ENCODE peak calls at places on chromosomes 4 and X, in four cellular contexts. One of them, this sample, is unnamed.

GRCh38 chrX:140916891-140917290 is 85.5 kb upstream of the SPANXB1 start:
- DNase-seq in H1: no peak
- DNase-seq in GM12878: no peak
- DNase-seq in NT2/D1: no peak
- DNase-seq in this sample: no peak

GRCh38 chr4:107467461-107467860 is 252.6 kb downstream of the PAPSS1 start:
- DNase-seq in H1: no peak
- DNase-seq in GM12878: no peak
- DNase-seq in NT2/D1: no peak
- DNase-seq in this sample: no peak

GRCh38 chr4:139633661-139634060 is 32.0 kb upstream of the MGST2 start:
- DNase-seq in H1: no peak
- DNase-seq in GM12878: no peak
- DNase-seq in NT2/D1: no peak
- DNase-seq in this sample: peak

GRCh38 chr4:128301979-128302378 is 14.4 kb upstream of the PGRMC2 start:
- DNase-seq in H1: no peak
- DNase-seq in GM12878: no peak
- DNase-seq in NT2/D1: no peak
- DNase-seq in this sample: no peak

GRCh38 chrX:75547783-75548182 is 24.9 kb upstream of the ZDHHC15 start:
- DNase-seq in H1: no peak
- DNase-seq in GM12878: no peak
- DNase-seq in NT2/D1: no peak
- DNase-seq in this sample: no peak

GRCh38 chr4:80213117-80213815 is 16.0 kb downstream of the PRDM8 start:
- DNase-seq in H1: no peak
- DNase-seq in GM12878: no peak
- DNase-seq in NT2/D1: no peak
- DNase-seq in this sample: no peak

GRCh38 chr4:182863501-182863900 is 53.7 kb downstream of the DCTD start:
- DNase-seq in H1: no peak
- DNase-seq in GM12878: no peak
- DNase-seq in NT2/D1: no peak
- DNase-seq in this sample: no peak

GRCh38 chrX:39011454-39012204 is 210.4 kb downstream of the MID1IP1 start:
- DNase-seq in H1: no peak
- DNase-seq in GM12878: no peak
- DNase-seq in NT2/D1: no peak
- DNase-seq in this sample: no peak

GRCh38 chr4:1246901-1247810 is 1.8 kb downstream of the CTBP1 start:
- DNase-seq in H1: no peak
- DNase-seq in GM12878: no peak
- DNase-seq in NT2/D1: no peak
- DNase-seq in this sample: no peak

GRCh38 chr4:139913995-139914394 is 240.0 kb downstream of the MAML3 start:
- DNase-seq in H1: no peak
- DNase-seq in GM12878: no peak
- DNase-seq in NT2/D1: no peak
- DNase-seq in this sample: no peak

GRCh38 chr4:76364763-76365162 is 56.2 kb downstream of the CCDC158 start:
- DNase-seq in H1: no peak
- DNase-seq in GM12878: no peak
- DNase-seq in NT2/D1: no peak
- DNase-seq in this sample: no peak

GRCh38 chrX:40172169-40172979 is 74.6 kb upstream of the BCOR start:
- DNase-seq in H1: no peak
- DNase-seq in GM12878: no peak
- DNase-seq in NT2/D1: no peak
- DNase-seq in this sample: no peak

GRCh38 chr4:52529983-52530382 is 129.1 kb downstream of the USP46 start:
- DNase-seq in H1: no peak
- DNase-seq in GM12878: no peak
- DNase-seq in NT2/D1: no peak
- DNase-seq in this sample: no peak

GRCh38 chr4:188691811-188692210 is 552.6 kb downstream of the TRIML1 start:
- DNase-seq in H1: no peak
- DNase-seq in GM12878: no peak
- DNase-seq in NT2/D1: no peak
- DNase-seq in this sample: no peak

GRCh38 chr4:186770446-186771175 is 47.0 kb upstream of the FAT1 start:
- DNase-seq in H1: no peak
- DNase-seq in GM12878: no peak
- DNase-seq in NT2/D1: no peak
- DNase-seq in this sample: no peak

GRCh38 chr4:109332926-109333464 is 30.5 kb upstream of the COL25A1 start:
- DNase-seq in H1: peak
- DNase-seq in GM12878: no peak
- DNase-seq in NT2/D1: peak
- DNase-seq in this sample: peak

GRCh38 chr4:40579983-40580382 is 49.7 kb downstream of the RBM47 start:
- DNase-seq in H1: no peak
- DNase-seq in GM12878: no peak
- DNase-seq in NT2/D1: no peak
- DNase-seq in this sample: no peak

GRCh38 chr4:140826701-140827027 is 70.5 kb upstream of the TBC1D9 start:
- DNase-seq in H1: no peak
- DNase-seq in GM12878: no peak
- DNase-seq in NT2/D1: no peak
- DNase-seq in this sample: no peak

GRCh38 chr4:79864470-79865190 is 208.4 kb downstream of the ANTXR2 start:
- DNase-seq in H1: no peak
- DNase-seq in GM12878: no peak
- DNase-seq in NT2/D1: no peak
- DNase-seq in this sample: no peak

GRCh38 chr4:109016200-109016599 is 253.3 kb upstream of the ETNPPL start:
- DNase-seq in H1: no peak
- DNase-seq in GM12878: no peak
- DNase-seq in NT2/D1: no peak
- DNase-seq in this sample: no peak

GRCh38 chr4:147328756-147329446 is 152.0 kb upstream of the EDNRA start:
- DNase-seq in H1: no peak
- DNase-seq in GM12878: no peak
- DNase-seq in NT2/D1: no peak
- DNase-seq in this sample: no peak

GRCh38 chr4:42329421-42329820 is 67.9 kb upstream of the SHISA3 start:
- DNase-seq in H1: no peak
- DNase-seq in GM12878: no peak
- DNase-seq in NT2/D1: no peak
- DNase-seq in this sample: no peak

GRCh38 chr4:10703146-10703545 is 18.6 kb upstream of the CLNK start:
- DNase-seq in H1: no peak
- DNase-seq in GM12878: no peak
- DNase-seq in NT2/D1: no peak
- DNase-seq in this sample: no peak

GRCh38 chr4:185312699-185313098 is 83.0 kb downstream of the LRP2BP start:
- DNase-seq in H1: no peak
- DNase-seq in GM12878: no peak
- DNase-seq in NT2/D1: no peak
- DNase-seq in this sample: no peak

GRCh38 chr4:153427363-153428071 is 38.6 kb upstream of the TMEM131L start:
- DNase-seq in H1: no peak
- DNase-seq in GM12878: no peak
- DNase-seq in NT2/D1: no peak
- DNase-seq in this sample: no peak

GRCh38 chr4:148514041-148514440 is 71.8 kb upstream of the NR3C2 start:
- DNase-seq in H1: no peak
- DNase-seq in GM12878: no peak
- DNase-seq in NT2/D1: no peak
- DNase-seq in this sample: no peak

DNA sequence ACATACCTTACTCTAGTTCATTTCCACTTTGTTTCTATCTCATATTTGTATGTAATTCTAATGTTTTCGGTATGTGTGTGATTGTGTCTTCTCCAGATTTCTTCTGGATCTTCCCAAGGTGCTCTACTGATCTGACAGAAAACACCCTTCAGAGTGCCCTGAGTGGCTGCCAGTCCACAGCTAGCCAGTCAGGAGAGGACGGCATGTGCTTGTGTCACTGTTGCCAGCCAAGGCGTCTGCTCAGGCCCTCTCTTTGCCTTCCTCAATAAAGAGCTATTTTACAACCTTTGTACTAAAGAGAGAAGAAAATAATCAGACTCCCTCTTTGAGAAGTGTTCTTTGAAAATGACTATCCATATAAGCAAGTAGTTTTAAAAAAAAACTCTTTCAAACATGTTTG is 29.0 kb downstream of the CD99L2 start:
- DNase-seq in H1: no peak
- DNase-seq in GM12878: no peak
- DNase-seq in NT2/D1: no peak
- DNase-seq in this sample: no peak
- TF ChIP-seq SUZ12 in H1: no peak
- TF ChIP-seq SUZ12 in GM12878: no peak
- TF ChIP-seq SUZ12 in NT2/D1: no peak
- TF ChIP-seq SUZ12 in this sample: no peak

DNA sequence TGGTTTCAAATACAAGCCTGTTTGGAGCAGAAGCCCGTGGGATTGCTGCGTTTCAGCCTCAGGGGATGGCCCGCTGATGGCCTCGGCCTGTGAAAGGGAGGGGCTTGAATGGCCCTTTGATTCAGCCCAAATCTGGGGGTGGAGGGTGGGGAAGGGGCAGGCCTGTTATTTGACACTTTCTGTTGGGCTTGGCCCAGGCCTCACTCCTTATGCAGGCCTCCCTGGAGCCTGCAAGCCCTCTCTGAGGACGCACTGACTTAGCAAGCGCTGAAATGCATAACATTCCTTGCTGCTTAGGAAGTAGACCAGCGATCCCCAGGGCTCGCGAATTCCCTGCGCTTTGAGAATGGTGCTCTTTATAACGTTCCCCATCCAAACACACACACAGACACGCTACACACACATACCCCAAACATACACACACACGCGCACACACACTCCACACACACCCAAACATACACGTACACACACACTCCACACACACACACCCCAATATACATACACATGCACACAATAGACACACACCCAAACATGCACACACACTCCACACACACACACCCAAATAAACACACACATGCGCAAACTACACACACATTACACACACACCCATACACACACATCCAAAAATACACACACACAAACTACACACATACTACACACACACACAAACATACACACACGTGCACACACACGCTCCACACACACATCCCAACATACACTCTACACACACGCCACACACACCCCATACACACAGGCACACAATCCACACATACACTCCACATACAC is 29.6 kb downstream of the TLR10 start:
- DNase-seq in H1: peak
- DNase-seq in GM12878: no peak
- DNase-seq in NT2/D1: peak
- DNase-seq in this sample: peak
- TF ChIP-seq SUZ12 in H1: no peak
- TF ChIP-seq SUZ12 in GM12878: no peak
- TF ChIP-seq SUZ12 in NT2/D1: no peak
- TF ChIP-seq SUZ12 in this sample: no peak

DNA sequence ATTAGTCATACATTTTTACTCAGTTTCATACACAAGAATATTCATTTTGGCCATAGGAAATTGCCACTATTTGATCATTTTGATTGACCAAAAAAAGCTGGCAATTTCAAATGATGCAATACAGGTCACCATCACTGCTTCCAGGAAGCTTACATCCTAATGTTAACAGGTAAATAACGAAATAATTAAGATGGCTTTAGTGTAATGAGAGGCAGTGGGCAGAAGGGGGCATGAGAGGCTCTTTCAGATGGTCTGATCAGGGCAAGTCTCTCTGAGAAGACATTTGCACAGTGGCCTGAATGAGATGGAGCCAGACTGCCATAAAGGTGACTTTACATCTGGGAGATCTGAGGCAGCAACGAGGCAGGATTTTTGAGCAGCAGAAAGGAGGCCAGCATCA is 170.7 kb downstream of the SLIT2 start:
- DNase-seq in H1: peak
- DNase-seq in GM12878: no peak
- DNase-seq in NT2/D1: peak
- DNase-seq in this sample: peak
- TF ChIP-seq SUZ12 in H1: no peak
- TF ChIP-seq SUZ12 in GM12878: no peak
- TF ChIP-seq SUZ12 in NT2/D1: no peak
- TF ChIP-seq SUZ12 in this sample: no peak

GRCh38 chrX:126820700-126821420 is 1.3 kb downstream of the PRR32 start:
- DNase-seq in H1: peak
- DNase-seq in GM12878: no peak
- DNase-seq in NT2/D1: no peak
- DNase-seq in this sample: no peak
- TF ChIP-seq SUZ12 in H1: no peak
- TF ChIP-seq SUZ12 in GM12878: no peak
- TF ChIP-seq SUZ12 in NT2/D1: no peak
- TF ChIP-seq SUZ12 in this sample: no peak

DNA sequence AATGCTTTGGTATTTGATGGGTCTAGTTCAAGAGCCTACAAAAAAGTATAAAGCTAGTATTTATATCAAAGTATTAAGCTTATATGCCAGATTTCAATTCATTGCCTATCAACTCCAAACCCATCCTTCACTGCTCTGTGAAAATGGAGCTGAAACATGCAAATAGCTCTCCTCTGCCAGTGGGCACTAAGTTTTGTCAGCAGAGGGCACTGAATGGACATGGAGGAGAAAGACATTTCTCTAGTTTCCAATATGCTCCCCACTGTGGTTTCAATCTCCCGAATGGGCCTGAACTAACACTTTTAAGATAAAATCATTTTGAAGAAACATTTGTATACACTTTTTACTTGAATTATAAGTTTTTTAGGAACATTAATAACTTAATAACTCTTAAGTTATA is 12.4 kb downstream of the PPID start:
- DNase-seq in H1: no peak
- DNase-seq in GM12878: no peak
- DNase-seq in NT2/D1: no peak
- DNase-seq in this sample: no peak
- TF ChIP-seq SUZ12 in H1: no peak
- TF ChIP-seq SUZ12 in GM12878: no peak
- TF ChIP-seq SUZ12 in NT2/D1: no peak
- TF ChIP-seq SUZ12 in this sample: no peak

GRCh38 chr4:84263415-84263814 is 235.7 kb downstream of the NKX6-1 start:
- DNase-seq in H1: no peak
- DNase-seq in GM12878: no peak
- DNase-seq in NT2/D1: no peak
- DNase-seq in this sample: no peak
- TF ChIP-seq SUZ12 in H1: no peak
- TF ChIP-seq SUZ12 in GM12878: no peak
- TF ChIP-seq SUZ12 in NT2/D1: no peak
- TF ChIP-seq SUZ12 in this sample: no peak

GRCh38 chr4:138405934-138406567 is 163.9 kb upstream of the SLC7A11 start:
- DNase-seq in H1: no peak
- DNase-seq in GM12878: peak
- DNase-seq in NT2/D1: no peak
- DNase-seq in this sample: no peak
- TF ChIP-seq SUZ12 in H1: no peak
- TF ChIP-seq SUZ12 in GM12878: no peak
- TF ChIP-seq SUZ12 in NT2/D1: no peak
- TF ChIP-seq SUZ12 in this sample: no peak

DNA sequence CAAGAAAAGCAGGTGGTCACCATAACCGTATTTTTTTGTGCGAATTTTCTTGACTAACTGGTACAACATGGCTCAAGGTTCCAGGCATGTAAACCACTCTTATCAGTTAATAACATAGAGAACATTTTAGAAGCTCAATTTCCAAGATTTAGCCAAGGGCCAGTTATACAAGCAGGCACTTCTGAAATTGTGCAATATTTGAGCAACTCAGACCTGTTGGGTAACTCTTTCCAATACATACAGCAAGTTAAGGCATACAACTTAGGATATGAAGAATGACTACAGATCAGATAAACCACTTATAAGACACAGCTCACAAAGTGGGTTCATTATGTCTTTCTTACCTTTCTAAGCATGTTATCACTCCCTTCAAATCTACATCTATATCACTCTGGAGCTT is 43.9 kb downstream of the ZNF280C start:
- DNase-seq in H1: no peak
- DNase-seq in GM12878: no peak
- DNase-seq in NT2/D1: no peak
- DNase-seq in this sample: no peak
- TF ChIP-seq SUZ12 in H1: no peak
- TF ChIP-seq SUZ12 in GM12878: no peak
- TF ChIP-seq SUZ12 in NT2/D1: no peak
- TF ChIP-seq SUZ12 in this sample: no peak